ENCODE peak calls at places on chromosomes 1 and 21, in five cellular contexts. X, Z, V, R and W are unnamed samples.

GRCh38 chr1:85824066-85824835 is 116.0 kb upstream of the ZNHIT6 start:
- DNase-seq in X (peak; percentile 39), Z (peak; percentile 41), V (no peak), R (no peak), W (no peak)

GRCh38 chr1:204650911-204651570 is 34.5 kb downstream of the LRRN2 start:
- DNase-seq in X (no peak), Z (no peak), V (no peak), R (no peak), W (no peak)

GRCh38 chr1:10631811-10632481 is 157.2 kb downstream of the PEX14 start:
- DNase-seq in X (peak; percentile 53), Z (no peak), V (no peak), R (no peak), W (peak; percentile 74)

GRCh38 chr1:235045921-235046601 is 82.6 kb downstream of the TOMM20 start:
- DNase-seq in X (no peak), Z (no peak), V (no peak), R (no peak), W (no peak)

GRCh38 chr1:109483658-109484518 is at the start of gene ATXN7L2:
- DNase-seq in X (peak; percentile 96), Z (peak; percentile 86), V (peak; percentile 73), R (peak; percentile 87), W (peak; percentile 97)

GRCh38 chr1:181094813-181095212 is 6.3 kb downstream of the IER5 start:
- DNase-seq in X (peak; percentile 69), Z (no peak), V (no peak), R (no peak), W (peak; percentile 42)

GRCh38 chr21:29332461-29333354 is 34.0 kb downstream of the BACH1 start:
- DNase-seq in X (no peak), Z (peak; percentile 42), V (no peak), R (no peak), W (no peak)

GRCh38 chr1:36487906-36488305 is 5.2 kb upstream of the CSF3R start:
- DNase-seq in X (no peak), Z (no peak), V (no peak), R (no peak), W (no peak)

GRCh38 chr1:185058886-185059285 is 13.5 kb downstream of the RNF2 start:
- DNase-seq in X (no peak), Z (no peak), V (no peak), R (no peak), W (no peak)

GRCh38 chr1:36134805-36135339 is 9.8 kb upstream of the COL8A2 start:
- DNase-seq in X (peak; percentile 90), Z (peak; percentile 63), V (no peak), R (peak; percentile 55), W (peak; percentile 84)

GRCh38 chr1:69568435-69569280 is 936 bp downstream of the LRRC7 start:
- DNase-seq in X (peak; percentile 37), Z (no peak), V (no peak), R (no peak), W (peak; percentile 41)

GRCh38 chr1:31531177-31532000 is 44.9 kb upstream of the TINAGL1 start:
- DNase-seq in X (no peak), Z (peak; percentile 83), V (no peak), R (peak; percentile 19), W (no peak)

GRCh38 chr1:11594222-11594621 is 60.0 kb downstream of the FBXO2 start:
- DNase-seq in X (peak; percentile 89), Z (no peak), V (no peak), R (no peak), W (peak; percentile 74)

GRCh38 chr1:231000201-231000600 is 21.3 kb downstream of the ARV1 start:
- DNase-seq in X (no peak), Z (no peak), V (no peak), R (no peak), W (no peak)

GRCh38 chr1:192788184-192788583 is 20.7 kb upstream of the RGS2 start:
- DNase-seq in X (peak; percentile 26), Z (peak; percentile 64), V (no peak), R (no peak), W (peak; percentile 26)

GRCh38 chr1:97489834-97490233 is 431.0 kb downstream of the DPYD start:
- DNase-seq in X (no peak), Z (peak; percentile 30), V (no peak), R (no peak), W (no peak)

GRCh38 chr1:205775015-205775716 is at the start of gene RAB29:
- DNase-seq in X (peak; percentile 97), Z (peak; percentile 86), V (peak; percentile 92), R (peak; percentile 61), W (peak; percentile 91)

GRCh38 chr1:168811213-168811612 is 82.2 kb upstream of the DPT start:
- DNase-seq in X (no peak), Z (no peak), V (no peak), R (no peak), W (no peak)

GRCh38 chr1:10444248-10444647 is 5.6 kb upstream of the CORT start:
- DNase-seq in X (no peak), Z (no peak), V (no peak), R (no peak), W (no peak)

GRCh38 chr1:6513296-6513928 is 21.9 kb upstream of the PLEKHG5 start:
- DNase-seq in X (no peak), Z (no peak), V (peak; percentile 18), R (peak; percentile 75), W (no peak)

GRCh38 chr1:203406446-203407045 is 55.6 kb upstream of the FMOD start:
- DNase-seq in X (no peak), Z (no peak), V (no peak), R (no peak), W (no peak)

GRCh38 chr1:5779608-5780323 is 212.5 kb downstream of the NPHP4 start:
- DNase-seq in X (no peak), Z (no peak), V (no peak), R (no peak), W (no peak)

DNA sequence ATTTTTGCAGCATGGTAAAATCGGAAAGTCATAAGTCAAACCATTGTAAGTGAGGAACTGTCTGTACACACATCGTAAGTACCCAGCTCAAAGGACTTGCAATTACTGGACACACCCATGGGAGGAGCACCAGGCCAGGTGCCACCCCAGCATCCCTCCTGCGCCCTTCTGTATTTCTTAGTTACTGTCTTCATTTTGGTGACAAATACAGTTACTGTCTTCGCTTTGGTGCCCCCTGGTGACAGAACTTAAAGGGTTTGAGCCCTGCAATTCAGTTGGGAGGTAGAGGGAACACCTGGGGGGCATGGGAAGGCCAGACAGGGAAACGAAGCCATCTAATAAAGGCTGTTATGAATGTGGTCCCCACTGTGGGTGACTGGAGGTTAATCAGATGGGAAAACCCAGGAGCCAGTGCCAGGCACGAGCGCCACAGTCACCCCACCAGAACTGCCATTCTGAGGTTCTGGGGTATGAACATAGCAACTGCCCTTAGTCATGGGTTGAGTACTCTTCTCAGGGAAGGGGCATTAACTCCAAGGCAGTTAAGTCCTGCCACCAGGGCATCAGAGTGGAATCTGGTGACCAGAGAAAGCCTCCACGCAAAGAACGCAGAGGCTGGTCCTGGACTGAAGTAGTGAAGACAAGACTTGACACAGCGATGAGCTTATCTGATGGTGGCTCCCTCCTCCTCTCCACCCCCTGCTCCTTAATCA is 612.9 kb downstream of the PTPRU start:
- DNase-seq in X (peak; percentile 89), Z (peak; percentile 83), V (peak; percentile 63), R (peak; percentile 33), W (peak; percentile 76)
- TF ChIP-seq CTCF in X (peak; percentile 73), Z (peak; percentile 79), V (peak; percentile 55), R (peak; percentile 65), W (peak; percentile 65)

GRCh38 chr1:26285366-26286063 is 5.6 kb downstream of the SH3BGRL3 start:
- DNase-seq in X (peak; percentile 90), Z (peak; percentile 62), V (no peak), R (peak; percentile 34), W (peak; percentile 82)

GRCh38 chr1:26283871-26284596 is 4.1 kb downstream of the SH3BGRL3 start:
- DNase-seq in X (no peak), Z (no peak), V (no peak), R (no peak), W (no peak)

GRCh38 chr1:26284597-26285351 is 4.9 kb downstream of the SH3BGRL3 start:
- DNase-seq in X (peak; percentile 88), Z (peak; percentile 97), V (no peak), R (peak; percentile 84), W (peak; percentile 87)

GRCh38 chr1:26287033-26287711 is 7.3 kb downstream of the SH3BGRL3 start:
- DNase-seq in X (no peak), Z (no peak), V (peak; percentile 77), R (no peak), W (no peak)

DNA sequence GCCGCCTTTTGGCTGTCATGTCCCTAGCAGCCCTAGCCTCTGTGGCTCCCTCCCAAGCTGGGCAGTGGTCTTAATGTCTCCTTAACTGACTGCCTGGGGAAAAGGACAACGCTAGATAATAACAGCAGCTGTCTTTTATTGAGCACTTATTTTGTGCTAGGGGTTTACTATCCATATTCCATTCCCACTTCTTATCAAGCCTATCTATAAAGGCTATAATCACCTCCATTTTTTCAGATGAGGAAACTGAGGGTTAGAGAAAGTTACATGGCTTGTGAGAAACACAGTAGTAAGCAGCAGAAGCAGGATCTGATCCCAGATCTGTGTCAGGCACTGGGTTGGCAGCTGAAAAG is 6.2 kb downstream of the SH3BGRL3 start:
- DNase-seq in X (no peak), Z (no peak), V (no peak), R (no peak), W (no peak)
- H3F3A ChIP-seq in X (peaks cover 7% of the 10 kb centered on the region), Z (no peaks in the 10 kb centered on the region), V (peaks cover 16% of the 10 kb centered on the region), R (peaks cover 2% of the 10 kb centered on the region), W (peaks cover 18% of the 10 kb centered on the region)

GRCh38 chr1:50110084-50110615 is 1.4 kb downstream of the ELAVL4 start:
- DNase-seq in X (no peak), Z (no peak), V (no peak), R (no peak), W (no peak)
- TF ChIP-seq EZH2 in X (no peak), Z (no peak), V (no peak), R (no peak), W (no peak)

GRCh38 chr21:34092241-34092921 is 19.0 kb downstream of the MRPS6 start:
- DNase-seq in X (peak; percentile 30), Z (no peak), V (no peak), R (no peak), W (no peak)

GRCh38 chr21:34088752-34089151 is 15.4 kb downstream of the MRPS6 start:
- DNase-seq in X (no peak), Z (no peak), V (no peak), R (no peak), W (no peak)

GRCh38 chr21:34093083-34093482 is 19.7 kb downstream of the MRPS6 start:
- DNase-seq in X (no peak), Z (no peak), V (no peak), R (no peak), W (no peak)

GRCh38 chr21:34091607-34092006 is 18.2 kb downstream of the MRPS6 start:
- DNase-seq in X (peak; percentile 60), Z (peak; percentile 32), V (no peak), R (no peak), W (peak; percentile 23)

GRCh38 chr21:34091032-34091431 is 17.7 kb downstream of the MRPS6 start:
- DNase-seq in X (no peak), Z (no peak), V (no peak), R (no peak), W (no peak)
- TF ChIP-seq CTCF in X (no peak), Z (no peak), V (no peak), R (no peak), W (no peak)

DNA sequence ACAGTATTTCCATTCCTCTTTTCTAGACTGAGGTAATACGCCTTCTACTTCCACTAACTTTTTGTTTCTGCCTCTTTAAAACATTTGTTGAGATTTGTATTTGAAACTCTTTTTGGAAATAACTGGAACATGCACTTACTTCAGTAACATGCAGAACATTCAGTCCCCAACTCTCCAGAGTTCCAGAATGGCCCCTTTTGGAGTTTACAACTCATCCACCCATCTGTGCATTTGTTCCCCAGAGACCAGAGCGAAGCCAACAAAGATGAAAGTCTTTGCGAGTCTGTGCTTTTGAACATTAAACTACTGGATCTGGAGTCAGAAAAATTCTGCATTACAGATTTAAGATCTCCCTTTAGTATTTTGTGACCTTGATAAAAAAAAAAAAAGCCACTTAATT is 143.1 kb upstream of the ZRANB2 start:
- DNase-seq in X (no peak), Z (no peak), V (no peak), R (no peak), W (no peak)
- H3F3A ChIP-seq in X (no peaks in the 10 kb centered on the region), Z (no peaks in the 10 kb centered on the region), V (no peaks in the 10 kb centered on the region), R (no peaks in the 10 kb centered on the region), W (no peaks in the 10 kb centered on the region)